ENCODE peak calls at places on chromosomes 13 and 19, in seven cellular contexts. One of them, this sample, is unnamed.

GRCh38 chr19:44512326-44513298 is 12.3 kb upstream of the ZNF180 start:
- DNase-seq in dorsolateral prefrontal cortex: no peak
- DNase-seq in GM23338: peak
- DNase-seq in nephron progenitor cell: peak
- DNase-seq in OCI-LY7: peak
- DNase-seq in fibroblast of mammary gland: peak
- DNase-seq in AG09319: peak
- DNase-seq in this sample: no peak

GRCh38 chr13:63094717-63095116 is 1679.1 kb upstream of the PCDH20 start:
- DNase-seq in dorsolateral prefrontal cortex: no peak
- DNase-seq in GM23338: no peak
- DNase-seq in nephron progenitor cell: no peak
- DNase-seq in OCI-LY7: no peak
- DNase-seq in fibroblast of mammary gland: no peak
- DNase-seq in AG09319: no peak
- DNase-seq in this sample: no peak

GRCh38 chr19:30064021-30064699 is 122.1 kb downstream of the URI1 start:
- DNase-seq in dorsolateral prefrontal cortex: peak
- DNase-seq in GM23338: no peak
- DNase-seq in nephron progenitor cell: no peak
- DNase-seq in OCI-LY7: no peak
- DNase-seq in fibroblast of mammary gland: no peak
- DNase-seq in AG09319: no peak
- DNase-seq in this sample: no peak

GRCh38 chr13:50119593-50119992 is 104.3 kb downstream of the KCNRG start:
- DNase-seq in dorsolateral prefrontal cortex: no peak
- DNase-seq in GM23338: no peak
- DNase-seq in nephron progenitor cell: no peak
- DNase-seq in OCI-LY7: no peak
- DNase-seq in fibroblast of mammary gland: no peak
- DNase-seq in AG09319: no peak
- DNase-seq in this sample: no peak

GRCh38 chr19:20339444-20339843 is 172.4 kb downstream of the ZNF486 start:
- DNase-seq in dorsolateral prefrontal cortex: no peak
- DNase-seq in GM23338: no peak
- DNase-seq in nephron progenitor cell: no peak
- DNase-seq in OCI-LY7: no peak
- DNase-seq in fibroblast of mammary gland: no peak
- DNase-seq in AG09319: no peak
- DNase-seq in this sample: no peak

GRCh38 chr13:112824429-112824828 is 134.6 kb downstream of the ATP11A start:
- DNase-seq in dorsolateral prefrontal cortex: no peak
- DNase-seq in GM23338: no peak
- DNase-seq in nephron progenitor cell: no peak
- DNase-seq in OCI-LY7: no peak
- DNase-seq in fibroblast of mammary gland: no peak
- DNase-seq in AG09319: no peak
- DNase-seq in this sample: no peak

GRCh38 chr19:954672-955494 is 29.0 kb downstream of the ARID3A start:
- DNase-seq in dorsolateral prefrontal cortex: no peak
- DNase-seq in GM23338: no peak
- DNase-seq in nephron progenitor cell: peak
- DNase-seq in OCI-LY7: no peak
- DNase-seq in fibroblast of mammary gland: no peak
- DNase-seq in AG09319: no peak
- DNase-seq in this sample: no peak

GRCh38 chr13:34926513-34926912 is 15.6 kb upstream of the NBEA start:
- DNase-seq in dorsolateral prefrontal cortex: no peak
- DNase-seq in GM23338: peak
- DNase-seq in nephron progenitor cell: peak
- DNase-seq in OCI-LY7: no peak
- DNase-seq in fibroblast of mammary gland: peak
- DNase-seq in AG09319: no peak
- DNase-seq in this sample: no peak

GRCh38 chr13:113639661-113640262 is 18.2 kb downstream of the ATP4B start:
- DNase-seq in dorsolateral prefrontal cortex: no peak
- DNase-seq in GM23338: no peak
- DNase-seq in nephron progenitor cell: no peak
- DNase-seq in OCI-LY7: no peak
- DNase-seq in fibroblast of mammary gland: no peak
- DNase-seq in AG09319: no peak
- DNase-seq in this sample: peak

GRCh38 chr19:46408611-46409039 is 4.7 kb downstream of the CCDC8 start:
- DNase-seq in dorsolateral prefrontal cortex: no peak
- DNase-seq in GM23338: no peak
- DNase-seq in nephron progenitor cell: peak
- DNase-seq in OCI-LY7: no peak
- DNase-seq in fibroblast of mammary gland: peak
- DNase-seq in AG09319: no peak
- DNase-seq in this sample: no peak

GRCh38 chr13:83232626-83233025 is 649.6 kb downstream of the SLITRK1 start:
- DNase-seq in dorsolateral prefrontal cortex: no peak
- DNase-seq in GM23338: no peak
- DNase-seq in nephron progenitor cell: no peak
- DNase-seq in OCI-LY7: no peak
- DNase-seq in fibroblast of mammary gland: no peak
- DNase-seq in AG09319: no peak
- DNase-seq in this sample: no peak

GRCh38 chr19:22137791-22138190 is 59.0 kb downstream of the ZNF676 start:
- DNase-seq in dorsolateral prefrontal cortex: no peak
- DNase-seq in GM23338: no peak
- DNase-seq in nephron progenitor cell: no peak
- DNase-seq in OCI-LY7: no peak
- DNase-seq in fibroblast of mammary gland: no peak
- DNase-seq in AG09319: no peak
- DNase-seq in this sample: no peak

GRCh38 chr19:2246801-2247361 is 2.2 kb upstream of the AMH start:
- DNase-seq in dorsolateral prefrontal cortex: no peak
- DNase-seq in GM23338: no peak
- DNase-seq in nephron progenitor cell: no peak
- DNase-seq in OCI-LY7: no peak
- DNase-seq in fibroblast of mammary gland: peak
- DNase-seq in AG09319: no peak
- DNase-seq in this sample: peak

GRCh38 chr13:101655435-101655834 is 203.0 kb downstream of the ITGBL1 start:
- DNase-seq in dorsolateral prefrontal cortex: no peak
- DNase-seq in GM23338: no peak
- DNase-seq in nephron progenitor cell: no peak
- DNase-seq in OCI-LY7: peak
- DNase-seq in fibroblast of mammary gland: no peak
- DNase-seq in AG09319: no peak
- DNase-seq in this sample: no peak

GRCh38 chr19:6556480-6556879 is 25.7 kb downstream of the TNFSF9 start:
- DNase-seq in dorsolateral prefrontal cortex: no peak
- DNase-seq in GM23338: no peak
- DNase-seq in nephron progenitor cell: no peak
- DNase-seq in OCI-LY7: no peak
- DNase-seq in fibroblast of mammary gland: no peak
- DNase-seq in AG09319: no peak
- DNase-seq in this sample: no peak

GRCh38 chr19:50712833-50713232 is 6.8 kb downstream of the SHANK1 start:
- DNase-seq in dorsolateral prefrontal cortex: no peak
- DNase-seq in GM23338: no peak
- DNase-seq in nephron progenitor cell: no peak
- DNase-seq in OCI-LY7: peak
- DNase-seq in fibroblast of mammary gland: no peak
- DNase-seq in AG09319: no peak
- DNase-seq in this sample: no peak

GRCh38 chr13:20175907-20176652 is 15.2 kb upstream of the GJA3 start:
- DNase-seq in dorsolateral prefrontal cortex: no peak
- DNase-seq in GM23338: no peak
- DNase-seq in nephron progenitor cell: no peak
- DNase-seq in OCI-LY7: no peak
- DNase-seq in fibroblast of mammary gland: no peak
- DNase-seq in AG09319: no peak
- DNase-seq in this sample: no peak

GRCh38 chr19:41264581-41265375 is 606 bp downstream of the HNRNPUL1 start:
- DNase-seq in dorsolateral prefrontal cortex: peak
- DNase-seq in GM23338: peak
- DNase-seq in nephron progenitor cell: peak
- DNase-seq in OCI-LY7: peak
- DNase-seq in fibroblast of mammary gland: peak
- DNase-seq in AG09319: no peak
- DNase-seq in this sample: peak

GRCh38 chr19:610801-611505 is 21.3 kb downstream of the HCN2 start:
- DNase-seq in dorsolateral prefrontal cortex: no peak
- DNase-seq in GM23338: no peak
- DNase-seq in nephron progenitor cell: peak
- DNase-seq in OCI-LY7: peak
- DNase-seq in fibroblast of mammary gland: peak
- DNase-seq in AG09319: no peak
- DNase-seq in this sample: peak

GRCh38 chr13:85969331-85969730 is 170.1 kb upstream of the SLITRK6 start:
- DNase-seq in dorsolateral prefrontal cortex: no peak
- DNase-seq in GM23338: no peak
- DNase-seq in nephron progenitor cell: no peak
- DNase-seq in OCI-LY7: no peak
- DNase-seq in fibroblast of mammary gland: no peak
- DNase-seq in AG09319: no peak
- DNase-seq in this sample: no peak

GRCh38 chr13:85974604-85975366 is 175.6 kb upstream of the SLITRK6 start:
- DNase-seq in dorsolateral prefrontal cortex: no peak
- DNase-seq in GM23338: no peak
- DNase-seq in nephron progenitor cell: no peak
- DNase-seq in OCI-LY7: no peak
- DNase-seq in fibroblast of mammary gland: peak
- DNase-seq in AG09319: no peak
- DNase-seq in this sample: no peak

DNA sequence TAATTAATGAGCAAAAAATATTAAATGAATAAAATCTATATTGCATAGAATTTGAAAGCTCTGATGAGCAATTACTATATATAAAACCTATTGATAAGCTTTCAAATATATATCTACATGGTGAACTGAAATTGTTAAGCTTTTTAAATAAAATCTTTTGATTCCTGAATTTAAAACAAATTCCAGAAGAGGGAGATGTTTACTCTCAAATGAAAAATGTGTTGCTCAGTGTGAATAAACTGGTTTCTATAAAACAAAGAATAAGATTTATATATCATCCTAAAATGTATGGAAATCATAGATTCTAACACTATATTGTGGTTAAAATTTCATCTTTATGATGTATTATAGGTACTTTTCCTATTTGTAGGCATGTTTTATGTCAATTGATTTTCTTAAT is 171.5 kb upstream of the SLITRK6 start:
- DNase-seq in dorsolateral prefrontal cortex: no peak
- DNase-seq in GM23338: no peak
- DNase-seq in nephron progenitor cell: no peak
- DNase-seq in OCI-LY7: no peak
- DNase-seq in fibroblast of mammary gland: peak
- DNase-seq in AG09319: no peak
- DNase-seq in this sample: no peak
- TF ChIP-seq CTCF in dorsolateral prefrontal cortex: peak
- TF ChIP-seq CTCF in GM23338: no peak
- TF ChIP-seq CTCF in nephron progenitor cell: no peak
- TF ChIP-seq CTCF in OCI-LY7: no peak
- TF ChIP-seq CTCF in fibroblast of mammary gland: no peak
- TF ChIP-seq CTCF in AG09319: no peak
- TF ChIP-seq CTCF in this sample: peak

GRCh38 chr19:16142032-16142580 is 1.4 kb upstream of the HSH2D start:
- DNase-seq in dorsolateral prefrontal cortex: no peak
- DNase-seq in GM23338: no peak
- DNase-seq in nephron progenitor cell: no peak
- DNase-seq in OCI-LY7: no peak
- DNase-seq in fibroblast of mammary gland: no peak
- DNase-seq in AG09319: no peak
- DNase-seq in this sample: no peak

GRCh38 chr19:16144216-16144581 is 714 bp downstream of the HSH2D start:
- DNase-seq in dorsolateral prefrontal cortex: no peak
- DNase-seq in GM23338: no peak
- DNase-seq in nephron progenitor cell: no peak
- DNase-seq in OCI-LY7: no peak
- DNase-seq in fibroblast of mammary gland: no peak
- DNase-seq in AG09319: no peak
- DNase-seq in this sample: no peak

GRCh38 chr19:16143399-16144215 is at the start of gene HSH2D:
- DNase-seq in dorsolateral prefrontal cortex: no peak
- DNase-seq in GM23338: peak
- DNase-seq in nephron progenitor cell: no peak
- DNase-seq in OCI-LY7: peak
- DNase-seq in fibroblast of mammary gland: no peak
- DNase-seq in AG09319: no peak
- DNase-seq in this sample: peak

GRCh38 chr19:16139752-16140151 is 3.7 kb upstream of the HSH2D start:
- DNase-seq in dorsolateral prefrontal cortex: no peak
- DNase-seq in GM23338: no peak
- DNase-seq in nephron progenitor cell: no peak
- DNase-seq in OCI-LY7: no peak
- DNase-seq in fibroblast of mammary gland: no peak
- DNase-seq in AG09319: no peak
- DNase-seq in this sample: no peak

DNA sequence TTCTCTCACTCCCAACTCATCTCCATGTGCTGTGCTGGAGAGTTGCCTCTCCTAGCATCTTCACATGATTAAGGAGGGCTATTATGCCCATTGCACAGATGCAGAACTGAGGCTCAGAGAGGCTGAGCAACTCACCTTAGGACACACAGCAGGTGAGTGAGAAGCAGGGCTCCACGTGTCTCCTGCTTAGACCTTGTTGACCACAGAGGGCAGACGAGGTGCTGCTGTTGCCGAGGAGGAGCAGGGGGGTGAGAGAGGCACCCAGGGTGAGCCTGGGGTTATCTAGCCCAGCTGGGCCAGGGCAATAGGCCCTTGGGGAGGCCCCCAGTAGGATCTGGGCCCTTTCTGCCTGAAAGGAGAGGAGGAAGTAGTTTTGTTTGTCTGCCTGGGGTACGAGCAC is 2.4 kb upstream of the HSH2D start:
- DNase-seq in dorsolateral prefrontal cortex: no peak
- DNase-seq in GM23338: no peak
- DNase-seq in nephron progenitor cell: no peak
- DNase-seq in OCI-LY7: peak
- DNase-seq in fibroblast of mammary gland: no peak
- DNase-seq in AG09319: no peak
- DNase-seq in this sample: no peak
- TF ChIP-seq CTCF in dorsolateral prefrontal cortex: no peak
- TF ChIP-seq CTCF in GM23338: no peak
- TF ChIP-seq CTCF in nephron progenitor cell: no peak
- TF ChIP-seq CTCF in OCI-LY7: peak
- TF ChIP-seq CTCF in fibroblast of mammary gland: no peak
- TF ChIP-seq CTCF in AG09319: no peak
- TF ChIP-seq CTCF in this sample: no peak

GRCh38 chr13:110773480-110773879 is 60.0 kb downstream of the ING1 start:
- DNase-seq in dorsolateral prefrontal cortex: no peak
- DNase-seq in GM23338: no peak
- DNase-seq in nephron progenitor cell: no peak
- DNase-seq in OCI-LY7: no peak
- DNase-seq in fibroblast of mammary gland: no peak
- DNase-seq in AG09319: no peak
- DNase-seq in this sample: no peak
- TF ChIP-seq CTCF in dorsolateral prefrontal cortex: no peak
- TF ChIP-seq CTCF in GM23338: no peak
- TF ChIP-seq CTCF in nephron progenitor cell: no peak
- TF ChIP-seq CTCF in OCI-LY7: no peak
- TF ChIP-seq CTCF in fibroblast of mammary gland: no peak
- TF ChIP-seq CTCF in AG09319: no peak
- TF ChIP-seq CTCF in this sample: no peak

DNA sequence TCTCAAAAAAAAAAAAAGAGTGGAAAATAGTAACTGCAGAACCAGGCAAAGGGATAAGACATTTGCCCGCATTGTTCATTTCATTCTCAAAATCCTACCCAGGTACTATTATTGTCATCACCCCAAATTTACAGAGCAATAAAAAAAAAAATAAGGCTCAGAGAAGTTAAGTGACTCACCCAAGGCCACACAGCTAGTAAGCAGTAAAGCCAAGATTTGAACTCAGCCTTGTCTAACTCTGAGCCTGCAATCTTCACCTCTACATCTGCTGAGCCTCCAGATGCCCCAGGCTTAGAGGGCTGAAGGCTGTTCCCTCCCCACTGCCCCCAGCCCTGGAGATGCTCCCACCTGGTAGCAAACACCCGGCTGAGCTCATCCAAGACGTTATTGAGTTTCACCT is 61.0 kb downstream of the UNC13A start:
- DNase-seq in dorsolateral prefrontal cortex: no peak
- DNase-seq in GM23338: no peak
- DNase-seq in nephron progenitor cell: no peak
- DNase-seq in OCI-LY7: no peak
- DNase-seq in fibroblast of mammary gland: no peak
- DNase-seq in AG09319: no peak
- DNase-seq in this sample: no peak
- TF ChIP-seq CTCF in dorsolateral prefrontal cortex: no peak
- TF ChIP-seq CTCF in GM23338: no peak
- TF ChIP-seq CTCF in nephron progenitor cell: no peak
- TF ChIP-seq CTCF in OCI-LY7: no peak
- TF ChIP-seq CTCF in fibroblast of mammary gland: no peak
- TF ChIP-seq CTCF in AG09319: no peak
- TF ChIP-seq CTCF in this sample: no peak